ENCODE peak calls at places on chromosomes 2 and 18, in five cellular contexts. J is GM12865, P is GDM1, L is activated T-cell treated with anti-CD3 and anti-CD28 coated beads for 1 hour, I is SK-N-DZ. V is an unnamed sample.

GRCh38 chr18:79366177-79367094 is 29.3 kb upstream of the NFATC1 start:
- DNase-seq in L (no peak), P (no peak), I (no peak), J (no peak), V (no peak)

GRCh38 chr2:101253013-101253712 is 477 bp downstream of the CNOT11 start:
- DNase-seq in I (no peak), L (peak; percentile 58), J (peak; percentile 88), P (peak; percentile 45), V (peak; percentile 60)

GRCh38 chr2:233764264-233764663 is 4.2 kb downstream of the UGT1A1 start:
- DNase-seq in J (no peak), P (no peak), L (no peak), I (no peak), V (no peak)

GRCh38 chr18:46891742-46892214 is 25.5 kb downstream of the PIAS2 start:
- DNase-seq in P (no peak), J (peak; percentile 87), L (no peak), I (no peak), V (no peak)

GRCh38 chr2:88855620-88856408 is 164.3 kb downstream of the RPIA start:
- DNase-seq in I (no peak), L (no peak), J (no peak), P (no peak), V (no peak)

GRCh38 chr2:189076572-189076971 is 102.4 kb downstream of the COL3A1 start:
- DNase-seq in I (no peak), J (no peak), P (no peak), L (no peak), V (no peak)

GRCh38 chr2:157258520-157259326 is 1.2 kb downstream of the GALNT5 start:
- DNase-seq in I (no peak), J (no peak), P (no peak), L (no peak), V (no peak)

GRCh38 chr2:238158807-238159539 is at the start of gene ERFE:
- DNase-seq in I (peak; percentile 45), J (peak; percentile 40), L (peak; percentile 39), P (peak; percentile 30), V (peak; percentile 43)

GRCh38 chr2:237330539-237330938 is 83.4 kb downstream of the COL6A3 start:
- DNase-seq in I (no peak), J (no peak), L (no peak), P (no peak), V (no peak)

GRCh38 chr2:46050027-46050426 is 247.2 kb upstream of the EPAS1 start:
- DNase-seq in I (no peak), L (no peak), J (no peak), P (no peak), V (no peak)

GRCh38 chr2:88549616-88550292 is 77.5 kb downstream of the EIF2AK3 start:
- DNase-seq in I (peak; percentile 29), P (no peak), L (no peak), J (no peak), V (no peak)

GRCh38 chr18:13303761-13304364 is 85.3 kb downstream of the LDLRAD4 start:
- DNase-seq in L (no peak), P (no peak), I (no peak), J (no peak), V (no peak)

GRCh38 chr2:216560695-216561370 is 62.2 kb downstream of the RPL37A start:
- DNase-seq in J (no peak), P (no peak), L (no peak), I (no peak), V (no peak)

GRCh38 chr2:29583104-29583503 is 338.3 kb downstream of the ALK start:
- DNase-seq in L (no peak), J (peak; percentile 41), P (no peak), I (no peak), V (no peak)

GRCh38 chr2:241842620-241843211 is 16.0 kb downstream of the PDCD1 start:
- DNase-seq in P (peak; percentile 78), I (no peak), J (peak; percentile 65), L (no peak), V (peak; percentile 49)

GRCh38 chr2:211128287-211128686 is 571.9 kb downstream of the CPS1 start:
- DNase-seq in L (no peak), P (no peak), J (no peak), I (no peak), V (no peak)

GRCh38 chr2:9331704-9332103 is 91.6 kb downstream of the ITGB1BP1 start:
- DNase-seq in I (no peak), L (no peak), P (no peak), J (no peak), V (no peak)